ENCODE peak calls at places on chromosomes 7 and 10, in seven cellular contexts. U is renal cortical epithelial cell; F is germinal center; J is hepatocyte; N is stimulated activated CD4-positive, alpha-beta T cell treated with anti-CD3 and anti-CD28 coated beads, Interleukin-12 subunit alpha, Interleukin-12 subunit beta, amount 100 ng/mL, for 4 hours; Y is effector memory CD4-positive, alpha-beta T cell; K is nephron progenitor cell. X is an unnamed sample.

GRCh38 chr10:97547889-97548485 is 24.6 kb upstream of the ANKRD2 start:
- DNase-seq in J (no peak), U (no peak), F (no peak), Y (no peak), N (no peak), K (no peak), X (no peak)

GRCh38 chr7:34158754-34159153 is 253.4 kb downstream of the BMPER start:
- DNase-seq in J (no peak), F (no peak), U (no peak), Y (no peak), N (no peak), K (no peak), X (no peak)

GRCh38 chr7:25035274-25035673 is 55.3 kb upstream of the OSBPL3 start:
- DNase-seq in N (no peak), J (no peak), K (no peak), F (no peak), Y (no peak), U (no peak), X (no peak)

GRCh38 chr7:16836481-16836880 is 31.7 kb upstream of the AGR2 start:
- DNase-seq in U (no peak), F (no peak), N (no peak), K (no peak), J (no peak), Y (no peak), X (no peak)

GRCh38 chr7:100157334-100158228 is 942 bp downstream of the TRAPPC14 start:
- DNase-seq in N (no peak), Y (no peak), J (peak), F (peak), U (peak), K (no peak), X (peak)

GRCh38 chr10:102455893-102456471 is 4.6 kb upstream of the C10orf95 start:
- DNase-seq in Y (no peak), J (peak), U (peak), N (no peak), F (no peak), K (no peak), X (no peak)

GRCh38 chr7:107387077-107387476 is 82.8 kb upstream of the GPR22 start:
- DNase-seq in U (no peak), K (peak), F (no peak), Y (no peak), J (peak), N (no peak), X (no peak)

GRCh38 chr10:123213192-123213591 is 59.0 kb downstream of the BUB3 start:
- DNase-seq in Y (no peak), J (no peak), K (no peak), U (no peak), F (no peak), N (no peak), X (no peak)

GRCh38 chr10:11012880-11013279 is 4.8 kb upstream of the CELF2 start:
- DNase-seq in N (no peak), Y (no peak), J (no peak), U (no peak), K (no peak), F (no peak), X (no peak)

GRCh38 chr7:23938937-23939552 is 229.0 kb downstream of the STK31 start:
- DNase-seq in J (peak), N (no peak), K (peak), F (peak), Y (no peak), U (peak), X (no peak)

GRCh38 chr10:90652519-90652918 is 205.3 kb downstream of the HTR7 start:
- DNase-seq in J (peak), F (no peak), K (no peak), U (peak), Y (no peak), N (no peak), X (no peak)

GRCh38 chr7:22190736-22191135 is 166.2 kb downstream of the RAPGEF5 start:
- DNase-seq in F (no peak), N (no peak), K (no peak), U (no peak), Y (no peak), J (no peak), X (no peak)

GRCh38 chr10:24643679-24644209 is 79.9 kb downstream of the ARHGAP21 start:
- DNase-seq in K (no peak), F (no peak), J (no peak), N (no peak), U (no peak), Y (no peak), X (no peak)

GRCh38 chr7:114708646-114709045 is 213.2 kb upstream of the MDFIC start:
- DNase-seq in Y (no peak), K (no peak), J (no peak), N (no peak), U (peak), F (no peak), X (no peak)

GRCh38 chr7:157568785-157569584 is 232.2 kb downstream of the DNAJB6 start:
- DNase-seq in K (peak), F (peak), J (peak), Y (peak), U (peak), N (peak), X (peak)

GRCh38 chr10:79246209-79246581 is 101.1 kb upstream of the PPIF start:
- DNase-seq in U (no peak), N (no peak), Y (no peak), J (no peak), F (no peak), K (no peak), X (peak)

GRCh38 chr7:143892527-143893300 is 9.3 kb downstream of the TCAF1 start:
- DNase-seq in K (no peak), Y (no peak), F (no peak), U (peak), J (no peak), N (no peak), X (peak)

GRCh38 chr10:20302033-20302432 is 485.8 kb downstream of the PLXDC2 start:
- DNase-seq in J (peak), F (no peak), N (no peak), U (peak), Y (no peak), K (no peak), X (no peak)

GRCh38 chr7:12423355-12423994 is 19.8 kb upstream of the VWDE start:
- DNase-seq in K (no peak), Y (no peak), U (peak), J (no peak), F (no peak), N (no peak), X (no peak)

GRCh38 chr10:102769375-102770107 is 25.8 kb downstream of the WBP1L start:
- DNase-seq in N (no peak), U (no peak), F (no peak), J (peak), Y (no peak), K (no peak), X (no peak)

GRCh38 chr7:82335927-82336326 is 107.7 kb downstream of the CACNA2D1 start:
- DNase-seq in U (peak), J (peak), K (no peak), N (no peak), Y (no peak), F (no peak), X (peak)

GRCh38 chr10:102420443-102420809 is 210 bp upstream of the FBXL15 start:
- DNase-seq in F (no peak), J (peak), Y (no peak), U (no peak), K (peak), N (no peak), X (no peak)

GRCh38 chr7:92362131-92362530 is 85.2 kb upstream of the GATAD1 start:
- DNase-seq in U (no peak), N (no peak), Y (no peak), J (no peak), F (no peak), K (no peak), X (no peak)

GRCh38 chr10:124032982-124033886 is 60.2 kb downstream of the CHST15 start:
- DNase-seq in J (no peak), N (no peak), F (no peak), K (no peak), Y (no peak), U (peak), X (no peak)

GRCh38 chr10:121165276-121165675 is 314.1 kb downstream of the WDR11 start:
- DNase-seq in J (no peak), N (no peak), U (no peak), Y (no peak), F (no peak), K (no peak), X (no peak)

GRCh38 chr10:45495438-45496152 is 121.6 kb downstream of the ALOX5 start:
- DNase-seq in U (peak), Y (no peak), K (no peak), F (no peak), N (no peak), J (no peak), X (no peak)